ENCODE peak calls at places on chromosomes 13 and 19, in five cellular contexts. One of them, this sample, is unnamed.

GRCh38 chr19:16228637-16229321 is 31.1 kb downstream of the AP1M1 start:
- DNase-seq in NB4: no peak
- DNase-seq in choroid plexus epithelial cell: no peak
- DNase-seq in psoas muscle: no peak
- DNase-seq in body of pancreas: no peak
- DNase-seq in this sample: no peak

GRCh38 chr19:40445945-40446784 is 2.0 kb upstream of the SERTAD3 start:
- DNase-seq in NB4: no peak
- DNase-seq in choroid plexus epithelial cell: peak; percentile 24
- DNase-seq in psoas muscle: no peak
- DNase-seq in body of pancreas: no peak
- DNase-seq in this sample: peak; percentile 84

GRCh38 chr19:10713317-10713716 is 4.6 kb upstream of the DNM2 start:
- DNase-seq in NB4: no peak
- DNase-seq in choroid plexus epithelial cell: no peak
- DNase-seq in psoas muscle: no peak
- DNase-seq in body of pancreas: no peak
- DNase-seq in this sample: no peak

GRCh38 chr19:37329686-37330085 is 41.2 kb upstream of the ZNF527 start:
- DNase-seq in NB4: peak; percentile 5
- DNase-seq in choroid plexus epithelial cell: peak; percentile 17
- DNase-seq in psoas muscle: no peak
- DNase-seq in body of pancreas: no peak
- DNase-seq in this sample: no peak

GRCh38 chr13:21625366-21625765 is 21.4 kb upstream of the MICU2 start:
- DNase-seq in NB4: peak; percentile 69
- DNase-seq in choroid plexus epithelial cell: peak; percentile 55
- DNase-seq in psoas muscle: no peak
- DNase-seq in body of pancreas: no peak
- DNase-seq in this sample: peak; percentile 49

GRCh38 chr19:35429698-35430097 is 18.4 kb upstream of the FFAR2 start:
- DNase-seq in NB4: no peak
- DNase-seq in choroid plexus epithelial cell: no peak
- DNase-seq in psoas muscle: no peak
- DNase-seq in body of pancreas: no peak
- DNase-seq in this sample: no peak

GRCh38 chr13:66312312-66313087 is 917.6 kb downstream of the PCDH9 start:
- DNase-seq in NB4: no peak
- DNase-seq in choroid plexus epithelial cell: peak; percentile 95
- DNase-seq in psoas muscle: no peak
- DNase-seq in body of pancreas: peak; percentile 21
- DNase-seq in this sample: peak; percentile 8

GRCh38 chr13:63184693-63185092 is 1769.0 kb upstream of the PCDH20 start:
- DNase-seq in NB4: no peak
- DNase-seq in choroid plexus epithelial cell: peak; percentile 86
- DNase-seq in psoas muscle: no peak
- DNase-seq in body of pancreas: no peak
- DNase-seq in this sample: peak; percentile 49

GRCh38 chr19:13978721-13979191 is 26.4 kb downstream of the DCAF15 start:
- DNase-seq in NB4: no peak
- DNase-seq in choroid plexus epithelial cell: no peak
- DNase-seq in psoas muscle: no peak
- DNase-seq in body of pancreas: no peak
- DNase-seq in this sample: peak; percentile 39

GRCh38 chr13:107006646-107007045 is 438.7 kb upstream of the ARGLU1 start:
- DNase-seq in NB4: no peak
- DNase-seq in choroid plexus epithelial cell: no peak
- DNase-seq in psoas muscle: no peak
- DNase-seq in body of pancreas: no peak
- DNase-seq in this sample: no peak

GRCh38 chr19:38303517-38304351 is at the start of gene C19orf33:
- DNase-seq in NB4: no peak
- DNase-seq in choroid plexus epithelial cell: no peak
- DNase-seq in psoas muscle: no peak
- DNase-seq in body of pancreas: no peak
- DNase-seq in this sample: peak; percentile 84

GRCh38 chr13:48741377-48741776 is 87.6 kb downstream of the CYSLTR2 start:
- DNase-seq in NB4: no peak
- DNase-seq in choroid plexus epithelial cell: peak; percentile 90
- DNase-seq in psoas muscle: no peak
- DNase-seq in body of pancreas: peak; percentile 22
- DNase-seq in this sample: no peak

GRCh38 chr19:46824887-46825730 is 25.5 kb downstream of the AP2S1 start:
- DNase-seq in NB4: no peak
- DNase-seq in choroid plexus epithelial cell: peak; percentile 44
- DNase-seq in psoas muscle: no peak
- DNase-seq in body of pancreas: no peak
- DNase-seq in this sample: no peak

GRCh38 chr13:44523176-44524017 is 52.7 kb downstream of the TSC22D1 start:
- DNase-seq in NB4: no peak
- DNase-seq in choroid plexus epithelial cell: peak; percentile 88
- DNase-seq in psoas muscle: no peak
- DNase-seq in body of pancreas: no peak
- DNase-seq in this sample: peak; percentile 43

DNA sequence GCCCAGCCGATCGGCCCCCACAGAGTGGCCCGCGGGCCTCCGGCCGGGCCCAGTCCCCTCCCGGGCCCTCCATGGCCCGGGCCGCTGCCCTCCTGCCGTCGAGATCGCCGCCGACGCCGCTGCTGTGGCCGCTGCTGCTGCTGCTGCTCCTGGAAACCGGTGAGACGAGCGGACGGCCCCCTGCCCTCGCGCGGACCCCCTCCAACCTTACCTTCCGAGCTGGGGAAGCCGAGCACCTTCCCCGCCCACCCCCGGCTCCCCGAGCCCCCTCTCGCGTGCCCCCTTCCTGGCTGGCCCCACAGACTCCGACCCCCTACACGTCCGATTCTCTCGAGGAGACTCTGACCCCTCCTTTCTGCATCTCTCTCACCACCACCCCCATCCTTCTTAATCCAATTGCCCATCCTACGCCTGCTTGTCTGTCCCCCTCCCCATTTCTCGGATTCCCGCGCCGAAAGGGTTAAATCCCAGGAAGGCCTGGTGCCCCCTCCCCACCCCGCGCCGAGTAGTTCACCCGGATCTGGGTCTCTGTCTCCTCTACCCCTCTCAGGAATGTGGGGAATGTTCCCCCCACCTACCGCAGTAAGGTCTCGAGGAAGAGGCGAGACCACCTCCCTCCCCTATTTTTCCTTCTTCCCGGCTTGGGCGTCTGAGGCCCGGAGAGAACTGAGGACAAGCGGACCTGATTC is 502 bp downstream of the NECTIN2 start:
- DNase-seq in NB4: no peak
- DNase-seq in choroid plexus epithelial cell: peak; percentile 45
- DNase-seq in psoas muscle: peak; percentile 40
- DNase-seq in body of pancreas: peak; percentile 62
- DNase-seq in this sample: peak; percentile 76
- H3K4me3 ChIP-seq in NB4: peak overlapping the region; percentile 36
- H3K4me3 ChIP-seq in choroid plexus epithelial cell: peak overlapping the region; percentile 88
- H3K4me3 ChIP-seq in psoas muscle: peak overlapping the region; percentile 78
- H3K4me3 ChIP-seq in body of pancreas: peak overlapping the region; percentile 80
- H3K4me3 ChIP-seq in this sample: peak overlapping the region; percentile 72

GRCh38 chr19:30244533-30244932 is 127.7 kb upstream of the ZNF536 start:
- DNase-seq in NB4: no peak
- DNase-seq in choroid plexus epithelial cell: no peak
- DNase-seq in psoas muscle: no peak
- DNase-seq in body of pancreas: no peak
- DNase-seq in this sample: no peak

GRCh38 chr19:30249911-30250310 is 122.3 kb upstream of the ZNF536 start:
- DNase-seq in NB4: no peak
- DNase-seq in choroid plexus epithelial cell: no peak
- DNase-seq in psoas muscle: no peak
- DNase-seq in body of pancreas: no peak
- DNase-seq in this sample: no peak

GRCh38 chr19:30240904-30241695 is 131.1 kb upstream of the ZNF536 start:
- DNase-seq in NB4: no peak
- DNase-seq in choroid plexus epithelial cell: no peak
- DNase-seq in psoas muscle: no peak
- DNase-seq in body of pancreas: no peak
- DNase-seq in this sample: no peak

GRCh38 chr19:30245401-30246039 is 126.7 kb upstream of the ZNF536 start:
- DNase-seq in NB4: no peak
- DNase-seq in choroid plexus epithelial cell: no peak
- DNase-seq in psoas muscle: no peak
- DNase-seq in body of pancreas: no peak
- DNase-seq in this sample: no peak
- TF ChIP-seq CTCF in NB4: no peak
- TF ChIP-seq CTCF in choroid plexus epithelial cell: no peak
- TF ChIP-seq CTCF in psoas muscle: no peak
- TF ChIP-seq CTCF in body of pancreas: no peak
- TF ChIP-seq CTCF in this sample: no peak

GRCh38 chr13:99356216-99357089 is 49.3 kb upstream of the GPR183 start:
- DNase-seq in NB4: no peak
- DNase-seq in choroid plexus epithelial cell: peak; percentile 97
- DNase-seq in psoas muscle: no peak
- DNase-seq in body of pancreas: no peak
- DNase-seq in this sample: no peak

GRCh38 chr13:99357149-99357596 is 50.0 kb upstream of the GPR183 start:
- DNase-seq in NB4: no peak
- DNase-seq in choroid plexus epithelial cell: peak; percentile 70
- DNase-seq in psoas muscle: no peak
- DNase-seq in body of pancreas: no peak
- DNase-seq in this sample: no peak

GRCh38 chr13:99354371-99354951 is 47.3 kb upstream of the GPR183 start:
- DNase-seq in NB4: no peak
- DNase-seq in choroid plexus epithelial cell: no peak
- DNase-seq in psoas muscle: no peak
- DNase-seq in body of pancreas: no peak
- DNase-seq in this sample: no peak

GRCh38 chr13:99353836-99354235 is 46.6 kb upstream of the GPR183 start:
- DNase-seq in NB4: no peak
- DNase-seq in choroid plexus epithelial cell: peak; percentile 25
- DNase-seq in psoas muscle: no peak
- DNase-seq in body of pancreas: no peak
- DNase-seq in this sample: no peak

DNA sequence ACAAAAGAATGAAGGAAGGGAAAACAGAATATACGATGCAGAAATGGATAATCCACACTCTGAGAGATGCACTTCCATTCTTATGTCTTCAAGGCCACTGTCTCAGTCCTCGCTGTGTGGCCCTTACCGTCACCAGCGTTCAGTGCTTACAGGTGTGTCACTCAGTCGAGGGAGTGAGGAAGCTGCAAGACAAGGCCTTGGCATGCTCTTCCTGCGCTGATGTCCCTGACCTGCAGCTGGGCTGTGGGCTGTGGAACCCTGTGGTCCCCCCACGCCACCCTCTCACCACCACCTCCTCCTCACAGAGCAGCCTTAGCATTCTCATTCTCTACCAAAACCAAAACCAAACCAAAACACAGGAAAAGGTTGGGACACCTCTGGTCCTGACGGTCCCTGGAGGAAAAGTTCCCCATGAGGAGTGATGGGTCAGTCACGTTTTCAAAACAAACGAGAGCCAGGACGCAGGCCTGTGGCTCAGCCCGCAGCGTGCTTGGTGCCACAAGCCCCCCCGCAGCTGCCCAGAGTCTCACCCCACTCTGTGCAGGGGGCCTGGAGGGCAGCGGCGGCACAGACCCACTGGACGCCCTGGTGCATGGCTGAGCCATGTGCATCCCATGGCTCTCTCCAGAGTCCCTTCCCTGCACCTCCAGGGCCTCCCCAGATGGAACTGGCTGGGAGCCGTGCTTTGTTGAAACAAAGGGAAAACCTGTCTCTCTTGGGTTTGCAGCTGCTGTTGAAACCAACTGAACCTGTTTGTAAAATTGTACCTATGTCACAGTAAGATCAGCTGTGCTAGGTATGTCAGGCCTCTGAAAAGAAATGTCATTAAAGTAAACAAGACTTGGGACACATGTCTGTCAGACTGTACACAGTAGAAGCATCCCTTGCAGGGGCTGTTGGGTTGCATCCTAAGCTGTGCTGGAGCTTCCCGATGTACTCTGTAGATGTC is 48.3 kb upstream of the GPR183 start:
- DNase-seq in NB4: no peak
- DNase-seq in choroid plexus epithelial cell: no peak
- DNase-seq in psoas muscle: no peak
- DNase-seq in body of pancreas: no peak
- DNase-seq in this sample: no peak
- H3K4me3 ChIP-seq in NB4: no peak overlapping the region
- H3K4me3 ChIP-seq in choroid plexus epithelial cell: no peak overlapping the region
- H3K4me3 ChIP-seq in psoas muscle: peak overlapping the region; percentile 27
- H3K4me3 ChIP-seq in body of pancreas: no peak overlapping the region
- H3K4me3 ChIP-seq in this sample: no peak overlapping the region

DNA sequence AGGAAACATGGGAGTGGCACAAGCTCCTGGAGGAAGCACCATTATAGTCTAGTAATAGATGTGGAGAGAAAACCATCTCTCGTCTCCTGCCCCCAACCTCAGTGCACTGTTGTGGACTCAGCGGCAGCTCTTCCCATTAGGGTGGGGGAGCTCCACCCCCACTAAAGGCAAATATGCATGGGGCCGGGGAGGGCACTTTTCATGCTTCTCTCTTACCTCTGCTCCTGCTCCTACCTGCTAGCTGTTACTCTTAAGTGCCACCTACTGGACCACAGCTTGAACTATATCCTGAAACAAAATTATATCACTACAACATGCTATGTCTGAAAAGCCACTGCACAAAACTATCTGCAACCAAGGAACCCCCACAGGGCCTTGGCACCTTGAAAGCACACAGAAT is 112.6 kb upstream of the DACH1 start:
- DNase-seq in NB4: peak; percentile 42
- DNase-seq in choroid plexus epithelial cell: peak; percentile 25
- DNase-seq in psoas muscle: no peak
- DNase-seq in body of pancreas: no peak
- DNase-seq in this sample: peak; percentile 22
- TF ChIP-seq CTCF in NB4: peak; percentile 46
- TF ChIP-seq CTCF in choroid plexus epithelial cell: peak; percentile 51
- TF ChIP-seq CTCF in psoas muscle: no peak
- TF ChIP-seq CTCF in body of pancreas: peak; percentile 36
- TF ChIP-seq CTCF in this sample: peak; percentile 50

GRCh38 chr19:6586726-6587092 is 4.2 kb downstream of the CD70 start:
- DNase-seq in NB4: no peak
- DNase-seq in choroid plexus epithelial cell: no peak
- DNase-seq in psoas muscle: no peak
- DNase-seq in body of pancreas: no peak
- DNase-seq in this sample: no peak
- H3K4me3 ChIP-seq in NB4: no peak overlapping the region
- H3K4me3 ChIP-seq in choroid plexus epithelial cell: no peak overlapping the region
- H3K4me3 ChIP-seq in psoas muscle: no peak overlapping the region
- H3K4me3 ChIP-seq in body of pancreas: no peak overlapping the region
- H3K4me3 ChIP-seq in this sample: peak overlapping the region; percentile 42

DNA sequence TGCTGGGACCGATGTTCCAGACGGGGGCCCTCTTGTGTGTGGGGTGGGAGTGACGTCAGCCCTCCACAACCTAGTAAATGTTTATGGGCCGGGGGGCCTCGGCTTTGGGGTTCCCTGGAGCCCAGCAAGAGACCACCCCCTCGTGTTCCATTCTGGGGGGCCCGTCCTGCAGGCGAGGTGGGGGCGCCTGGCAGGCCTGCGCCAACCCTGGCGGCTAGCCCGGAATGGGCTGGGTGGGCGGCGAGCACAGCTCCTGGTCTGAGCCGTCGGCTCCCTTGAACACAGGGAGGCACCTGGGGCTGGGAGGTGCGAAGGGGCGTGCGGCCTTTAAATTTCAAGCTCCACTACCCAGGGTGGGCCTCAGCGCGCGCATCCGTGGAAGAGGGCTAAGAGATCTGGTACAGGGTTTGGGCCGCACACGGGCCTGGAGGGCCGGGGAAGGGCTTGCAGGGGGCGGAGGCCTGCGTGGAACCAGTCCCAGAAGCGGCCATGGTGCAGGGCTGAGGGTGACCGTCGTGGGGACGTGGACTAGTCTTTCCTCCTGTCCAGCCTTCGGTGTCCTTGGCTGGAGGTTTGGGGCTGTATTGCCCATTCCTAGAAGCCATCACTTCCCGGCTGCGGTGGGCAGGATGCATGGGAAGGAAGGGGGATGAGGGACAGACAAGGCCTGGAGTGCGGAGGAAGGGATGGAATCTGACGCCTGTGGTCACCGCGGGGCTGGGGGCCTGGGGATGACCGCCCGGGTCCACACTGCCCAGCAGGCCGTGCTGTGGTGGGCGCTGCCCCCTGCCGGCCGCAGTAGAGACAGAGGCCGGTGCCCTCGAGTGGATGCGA is 11.4 kb downstream of the NDUFA11 start:
- DNase-seq in NB4: peak; percentile 44
- DNase-seq in choroid plexus epithelial cell: peak; percentile 51
- DNase-seq in psoas muscle: no peak
- DNase-seq in body of pancreas: peak; percentile 47
- DNase-seq in this sample: no peak
- TF ChIP-seq CTCF in NB4: peak; percentile 49
- TF ChIP-seq CTCF in choroid plexus epithelial cell: peak; percentile 80
- TF ChIP-seq CTCF in psoas muscle: peak; percentile 58
- TF ChIP-seq CTCF in body of pancreas: peak; percentile 71
- TF ChIP-seq CTCF in this sample: peak; percentile 86

This sample was measured in Caco-2.